ENCODE peak calls at places on chromosome 12, in six cellular contexts. One of them, this sample, is unnamed.

GRCh38 chr12:127957001-127957660 is 309.8 kb upstream of the TMEM132C start:
- DNase-seq in mammary epithelial cell: no peak
- DNase-seq in psoas muscle: no peak
- DNase-seq in dorsolateral prefrontal cortex: no peak
- DNase-seq in endothelial cell: no peak
- DNase-seq in epithelial cell of esophagus: no peak
- DNase-seq in this sample: no peak

GRCh38 chr12:24997496-24997895 is 48.6 kb upstream of the BCAT1 start:
- DNase-seq in mammary epithelial cell: no peak
- DNase-seq in psoas muscle: no peak
- DNase-seq in dorsolateral prefrontal cortex: no peak
- DNase-seq in endothelial cell: no peak
- DNase-seq in epithelial cell of esophagus: no peak
- DNase-seq in this sample: no peak

GRCh38 chr12:90023207-90023870 is 314.7 kb upstream of the ATP2B1 start:
- DNase-seq in mammary epithelial cell: no peak
- DNase-seq in psoas muscle: no peak
- DNase-seq in dorsolateral prefrontal cortex: no peak
- DNase-seq in endothelial cell: no peak
- DNase-seq in epithelial cell of esophagus: no peak
- DNase-seq in this sample: no peak

GRCh38 chr12:54394281-54394719 is 9.8 kb upstream of the ZNF385A start:
- DNase-seq in mammary epithelial cell: peak; percentile 60
- DNase-seq in psoas muscle: no peak
- DNase-seq in dorsolateral prefrontal cortex: peak; percentile 56
- DNase-seq in endothelial cell: peak; percentile 65
- DNase-seq in epithelial cell of esophagus: peak; percentile 74
- DNase-seq in this sample: peak; percentile 60

GRCh38 chr12:100955139-100955538 is 160.6 kb downstream of the ANO4 start:
- DNase-seq in mammary epithelial cell: peak; percentile 9
- DNase-seq in psoas muscle: no peak
- DNase-seq in dorsolateral prefrontal cortex: no peak
- DNase-seq in endothelial cell: no peak
- DNase-seq in epithelial cell of esophagus: peak; percentile 25
- DNase-seq in this sample: no peak

GRCh38 chr12:61452076-61452475 is 808.1 kb upstream of the USP15 start:
- DNase-seq in mammary epithelial cell: peak; percentile 98
- DNase-seq in psoas muscle: no peak
- DNase-seq in dorsolateral prefrontal cortex: no peak
- DNase-seq in endothelial cell: no peak
- DNase-seq in epithelial cell of esophagus: peak; percentile 84
- DNase-seq in this sample: no peak

GRCh38 chr12:27539191-27539631 is 15.2 kb downstream of the PPFIBP1 start:
- DNase-seq in mammary epithelial cell: no peak
- DNase-seq in psoas muscle: no peak
- DNase-seq in dorsolateral prefrontal cortex: no peak
- DNase-seq in endothelial cell: no peak
- DNase-seq in epithelial cell of esophagus: peak; percentile 20
- DNase-seq in this sample: no peak

GRCh38 chr12:6607751-6608591 is 792 bp upstream of the CHD4 start:
- DNase-seq in mammary epithelial cell: peak; percentile 76
- DNase-seq in psoas muscle: no peak
- DNase-seq in dorsolateral prefrontal cortex: no peak
- DNase-seq in endothelial cell: no peak
- DNase-seq in epithelial cell of esophagus: peak; percentile 73
- DNase-seq in this sample: peak; percentile 44

GRCh38 chr12:124744659-124745467 is 118.8 kb downstream of the SCARB1 start:
- DNase-seq in mammary epithelial cell: no peak
- DNase-seq in psoas muscle: no peak
- DNase-seq in dorsolateral prefrontal cortex: no peak
- DNase-seq in endothelial cell: no peak
- DNase-seq in epithelial cell of esophagus: peak; percentile 48
- DNase-seq in this sample: no peak

GRCh38 chr12:21526053-21526452 is at the start of gene SPX:
- DNase-seq in mammary epithelial cell: peak; percentile 9
- DNase-seq in psoas muscle: no peak
- DNase-seq in dorsolateral prefrontal cortex: no peak
- DNase-seq in endothelial cell: no peak
- DNase-seq in epithelial cell of esophagus: peak; percentile 85
- DNase-seq in this sample: no peak

GRCh38 chr12:128267246-128267622 is 264 bp downstream of the TMEM132C start:
- DNase-seq in mammary epithelial cell: no peak
- DNase-seq in psoas muscle: no peak
- DNase-seq in dorsolateral prefrontal cortex: no peak
- DNase-seq in endothelial cell: no peak
- DNase-seq in epithelial cell of esophagus: no peak
- DNase-seq in this sample: no peak

GRCh38 chr12:46259071-46259470 is 9.8 kb downstream of the SLC38A1 start:
- DNase-seq in mammary epithelial cell: no peak
- DNase-seq in psoas muscle: no peak
- DNase-seq in dorsolateral prefrontal cortex: no peak
- DNase-seq in endothelial cell: no peak
- DNase-seq in epithelial cell of esophagus: no peak
- DNase-seq in this sample: no peak

GRCh38 chr12:56763753-56764657 is 881 bp downstream of the HSD17B6 start:
- DNase-seq in mammary epithelial cell: no peak
- DNase-seq in psoas muscle: no peak
- DNase-seq in dorsolateral prefrontal cortex: no peak
- DNase-seq in endothelial cell: no peak
- DNase-seq in epithelial cell of esophagus: peak; percentile 11
- DNase-seq in this sample: no peak

GRCh38 chr12:100864366-100864765 is 69.8 kb downstream of the ANO4 start:
- DNase-seq in mammary epithelial cell: no peak
- DNase-seq in psoas muscle: no peak
- DNase-seq in dorsolateral prefrontal cortex: no peak
- DNase-seq in endothelial cell: no peak
- DNase-seq in epithelial cell of esophagus: no peak
- DNase-seq in this sample: no peak

GRCh38 chr12:117408161-117408791 is 46.9 kb upstream of the NOS1 start:
- DNase-seq in mammary epithelial cell: no peak
- DNase-seq in psoas muscle: no peak
- DNase-seq in dorsolateral prefrontal cortex: peak; percentile 9
- DNase-seq in endothelial cell: no peak
- DNase-seq in epithelial cell of esophagus: no peak
- DNase-seq in this sample: no peak

GRCh38 chr12:48442191-48442828 is 30.0 kb upstream of the ANP32D start:
- DNase-seq in mammary epithelial cell: no peak
- DNase-seq in psoas muscle: no peak
- DNase-seq in dorsolateral prefrontal cortex: no peak
- DNase-seq in endothelial cell: no peak
- DNase-seq in epithelial cell of esophagus: peak; percentile 32
- DNase-seq in this sample: no peak

GRCh38 chr12:47828008-47828966 is 8.6 kb upstream of the HDAC7 start:
- DNase-seq in mammary epithelial cell: no peak
- DNase-seq in psoas muscle: no peak
- DNase-seq in dorsolateral prefrontal cortex: no peak
- DNase-seq in endothelial cell: no peak
- DNase-seq in epithelial cell of esophagus: no peak
- DNase-seq in this sample: no peak

GRCh38 chr12:6076340-6076739 is 48.1 kb downstream of the VWF start:
- DNase-seq in mammary epithelial cell: no peak
- DNase-seq in psoas muscle: no peak
- DNase-seq in dorsolateral prefrontal cortex: no peak
- DNase-seq in endothelial cell: no peak
- DNase-seq in epithelial cell of esophagus: no peak
- DNase-seq in this sample: no peak

GRCh38 chr12:72139411-72139810 is 132.8 kb upstream of the TRHDE start:
- DNase-seq in mammary epithelial cell: no peak
- DNase-seq in psoas muscle: no peak
- DNase-seq in dorsolateral prefrontal cortex: no peak
- DNase-seq in endothelial cell: no peak
- DNase-seq in epithelial cell of esophagus: no peak
- DNase-seq in this sample: no peak

GRCh38 chr12:56723889-56724659 is 1.0 kb downstream of the NACA start:
- DNase-seq in mammary epithelial cell: peak; percentile 75
- DNase-seq in psoas muscle: peak; percentile 62
- DNase-seq in dorsolateral prefrontal cortex: no peak
- DNase-seq in endothelial cell: no peak
- DNase-seq in epithelial cell of esophagus: peak; percentile 84
- DNase-seq in this sample: no peak

GRCh38 chr12:5201554-5202243 is 158.0 kb downstream of the KCNA5 start:
- DNase-seq in mammary epithelial cell: no peak
- DNase-seq in psoas muscle: no peak
- DNase-seq in dorsolateral prefrontal cortex: no peak
- DNase-seq in endothelial cell: peak; percentile 15
- DNase-seq in epithelial cell of esophagus: no peak
- DNase-seq in this sample: peak; percentile 16

GRCh38 chr12:31508436-31509150 is 82.3 kb downstream of the DENND5B start:
- DNase-seq in mammary epithelial cell: no peak
- DNase-seq in psoas muscle: no peak
- DNase-seq in dorsolateral prefrontal cortex: no peak
- DNase-seq in endothelial cell: no peak
- DNase-seq in epithelial cell of esophagus: no peak
- DNase-seq in this sample: no peak

GRCh38 chr12:6620137-6620884 is 13.1 kb upstream of the CHD4 start:
- DNase-seq in mammary epithelial cell: no peak
- DNase-seq in psoas muscle: peak; percentile 39
- DNase-seq in dorsolateral prefrontal cortex: no peak
- DNase-seq in endothelial cell: peak; percentile 84
- DNase-seq in epithelial cell of esophagus: peak; percentile 45
- DNase-seq in this sample: peak; percentile 53

DNA sequence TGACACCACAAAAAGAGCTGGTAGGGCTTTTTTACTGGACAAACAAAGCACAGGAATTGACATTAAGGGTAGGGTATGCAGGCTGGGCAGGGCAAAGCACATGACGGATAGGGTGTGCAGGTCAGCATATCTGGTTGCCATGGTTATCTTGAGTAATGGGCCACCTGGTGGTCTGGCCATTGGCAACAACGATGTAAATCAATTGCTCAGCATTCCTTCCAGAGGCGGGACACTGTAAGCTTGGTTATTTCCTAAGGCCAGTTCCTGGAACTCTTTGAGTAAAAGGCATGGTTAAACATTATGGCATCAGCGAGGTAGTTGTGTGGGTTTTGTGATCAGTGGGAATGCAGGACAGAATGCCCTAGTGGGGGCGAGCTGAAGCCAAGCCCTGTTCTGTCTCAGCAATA is 396.9 kb upstream of the PDE3A start:
- DNase-seq in mammary epithelial cell: no peak
- DNase-seq in psoas muscle: no peak
- DNase-seq in dorsolateral prefrontal cortex: no peak
- DNase-seq in endothelial cell: peak; percentile 7
- DNase-seq in epithelial cell of esophagus: no peak
- DNase-seq in this sample: no peak
- TF ChIP-seq CTCF in mammary epithelial cell: no peak
- TF ChIP-seq CTCF in psoas muscle: no peak
- TF ChIP-seq CTCF in dorsolateral prefrontal cortex: no peak
- TF ChIP-seq CTCF in endothelial cell: no peak
- TF ChIP-seq CTCF in epithelial cell of esophagus: no peak
- TF ChIP-seq CTCF in this sample: no peak

DNA sequence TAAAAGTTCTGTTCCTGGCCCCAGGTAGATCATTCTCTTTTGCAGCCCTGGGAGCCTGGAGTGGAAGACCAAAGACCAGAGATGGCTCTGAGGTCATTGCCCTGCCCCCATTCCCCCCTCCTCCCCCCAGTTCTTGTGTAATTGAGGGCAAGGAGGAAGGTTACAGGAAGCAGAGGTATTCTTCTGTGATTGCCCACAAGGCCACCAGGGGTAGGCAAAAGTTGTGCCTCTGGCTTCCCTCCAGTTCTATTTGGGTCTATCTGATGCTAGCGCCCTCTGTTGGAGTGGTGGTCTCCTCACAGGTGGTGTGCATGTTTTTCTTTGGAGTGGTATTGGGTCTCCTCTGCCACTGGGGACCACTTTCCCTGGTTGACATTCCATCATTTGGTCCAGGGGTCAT is 41.2 kb upstream of the CRY1 start:
- DNase-seq in mammary epithelial cell: no peak
- DNase-seq in psoas muscle: no peak
- DNase-seq in dorsolateral prefrontal cortex: no peak
- DNase-seq in endothelial cell: peak; percentile 22
- DNase-seq in epithelial cell of esophagus: no peak
- DNase-seq in this sample: no peak
- TF ChIP-seq CTCF in mammary epithelial cell: peak; percentile 26
- TF ChIP-seq CTCF in psoas muscle: no peak
- TF ChIP-seq CTCF in dorsolateral prefrontal cortex: no peak
- TF ChIP-seq CTCF in endothelial cell: peak; percentile 75
- TF ChIP-seq CTCF in epithelial cell of esophagus: peak; percentile 20
- TF ChIP-seq CTCF in this sample: peak; percentile 51

DNA sequence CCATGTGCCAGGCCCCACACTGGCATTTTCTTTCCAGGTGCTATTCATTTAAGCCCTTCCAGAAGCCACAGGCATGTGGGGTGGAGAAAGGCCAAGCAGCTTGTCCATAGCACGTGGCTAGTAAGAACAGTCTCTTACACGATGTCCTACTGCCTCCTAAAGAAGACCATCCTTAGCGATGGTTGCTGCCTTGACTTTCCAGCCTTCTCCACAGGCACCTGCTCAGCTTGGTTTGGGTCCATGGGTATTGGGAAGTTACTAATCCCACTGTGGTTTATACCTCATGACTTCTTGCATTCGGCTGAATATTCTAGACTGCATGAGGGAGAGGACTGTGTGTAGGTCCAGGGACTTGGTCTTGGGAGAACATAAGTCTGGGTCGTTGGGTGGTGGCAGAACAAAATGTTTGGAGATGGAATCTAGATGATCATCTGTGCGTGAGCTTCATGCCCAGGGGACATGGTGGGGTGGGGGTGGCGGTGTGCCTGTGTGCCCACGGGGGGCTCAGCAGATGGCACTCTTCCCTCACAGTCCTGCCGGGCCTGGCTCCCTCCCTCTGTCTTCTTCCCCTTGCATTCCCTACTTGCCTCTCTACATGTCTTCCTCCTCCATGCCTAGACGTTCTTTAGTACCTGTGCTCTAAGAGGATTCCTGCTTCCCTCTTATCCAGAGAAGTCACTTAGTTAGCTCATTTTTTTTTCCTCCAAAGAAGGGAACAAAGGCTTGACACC is 49.1 kb downstream of the NINJ2 start:
- DNase-seq in mammary epithelial cell: no peak
- DNase-seq in psoas muscle: no peak
- DNase-seq in dorsolateral prefrontal cortex: peak; percentile 32
- DNase-seq in endothelial cell: no peak
- DNase-seq in epithelial cell of esophagus: no peak
- DNase-seq in this sample: no peak
- TF ChIP-seq CTCF in mammary epithelial cell: no peak
- TF ChIP-seq CTCF in psoas muscle: no peak
- TF ChIP-seq CTCF in dorsolateral prefrontal cortex: peak; percentile 58
- TF ChIP-seq CTCF in endothelial cell: no peak
- TF ChIP-seq CTCF in epithelial cell of esophagus: peak; percentile 25
- TF ChIP-seq CTCF in this sample: peak; percentile 41

GRCh38 chr12:20194171-20194570 is 174.2 kb upstream of the PDE3A start:
- DNase-seq in mammary epithelial cell: no peak
- DNase-seq in psoas muscle: no peak
- DNase-seq in dorsolateral prefrontal cortex: no peak
- DNase-seq in endothelial cell: peak; percentile 22
- DNase-seq in epithelial cell of esophagus: no peak
- DNase-seq in this sample: no peak
- TF ChIP-seq CTCF in mammary epithelial cell: no peak
- TF ChIP-seq CTCF in psoas muscle: no peak
- TF ChIP-seq CTCF in dorsolateral prefrontal cortex: no peak
- TF ChIP-seq CTCF in endothelial cell: no peak
- TF ChIP-seq CTCF in epithelial cell of esophagus: peak; percentile 10
- TF ChIP-seq CTCF in this sample: peak; percentile 38

GRCh38 chr12:41269056-41269455 is 80.9 kb downstream of the PDZRN4 start:
- DNase-seq in mammary epithelial cell: no peak
- DNase-seq in psoas muscle: no peak
- DNase-seq in dorsolateral prefrontal cortex: no peak
- DNase-seq in endothelial cell: no peak
- DNase-seq in epithelial cell of esophagus: no peak
- DNase-seq in this sample: no peak

GRCh38 chr12:41264281-41264680 is 76.2 kb downstream of the PDZRN4 start:
- DNase-seq in mammary epithelial cell: no peak
- DNase-seq in psoas muscle: no peak
- DNase-seq in dorsolateral prefrontal cortex: no peak
- DNase-seq in endothelial cell: no peak
- DNase-seq in epithelial cell of esophagus: peak; percentile 10
- DNase-seq in this sample: no peak
- TF ChIP-seq CTCF in mammary epithelial cell: peak; percentile 48
- TF ChIP-seq CTCF in psoas muscle: peak; percentile 34
- TF ChIP-seq CTCF in dorsolateral prefrontal cortex: peak; percentile 76
- TF ChIP-seq CTCF in endothelial cell: peak; percentile 24
- TF ChIP-seq CTCF in epithelial cell of esophagus: no peak
- TF ChIP-seq CTCF in this sample: peak; percentile 70

GRCh38 chr12:131473721-131474709 is 236.9 kb upstream of the SFSWAP start:
- DNase-seq in mammary epithelial cell: no peak
- DNase-seq in psoas muscle: no peak
- DNase-seq in dorsolateral prefrontal cortex: no peak
- DNase-seq in endothelial cell: no peak
- DNase-seq in epithelial cell of esophagus: no peak
- DNase-seq in this sample: no peak
- TF ChIP-seq CTCF in mammary epithelial cell: no peak
- TF ChIP-seq CTCF in psoas muscle: no peak
- TF ChIP-seq CTCF in dorsolateral prefrontal cortex: no peak
- TF ChIP-seq CTCF in endothelial cell: no peak
- TF ChIP-seq CTCF in epithelial cell of esophagus: no peak
- TF ChIP-seq CTCF in this sample: no peak